ENCODE peak calls at places on chromosomes 3 and 15, in nine cellular contexts. Y, P, O, Q, N, E, K, T and A are unnamed samples.

GRCh38 chr3:195709676-195710085 is 11.1 kb upstream of the MUC20 start:
- DNase-seq in Y (no peak), P (no peak), O (no peak), Q (no peak), N (no peak), E (no peak), K (no peak), T (no peak), A (no peak)

GRCh38 chr15:64152507-64153387 is 1.2 kb downstream of the SNX22 start:
- DNase-seq in Y (no peak), P (no peak), O (no peak), Q (peak), N (no peak), E (peak), K (peak), T (no peak), A (no peak)

GRCh38 chr15:84022516-84022915 is 213.1 kb upstream of the GOLGA6L4 start:
- DNase-seq in Y (no peak), P (no peak), O (no peak), Q (no peak), N (no peak), E (no peak), K (no peak), T (no peak), A (no peak)

GRCh38 chr15:26433818-26434217 is 339.0 kb downstream of the GABRB3 start:
- DNase-seq in Y (no peak), P (no peak), O (no peak), Q (no peak), N (no peak), E (no peak), K (no peak), T (no peak), A (no peak)

GRCh38 chr3:112671930-112672715 is 31.2 kb upstream of the CCDC80 start:
- DNase-seq in Y (no peak), P (no peak), O (no peak), Q (no peak), N (no peak), E (no peak), K (no peak), T (peak), A (no peak)

GRCh38 chr3:134249442-134249841 is 1.2 kb downstream of the RYK start:
- DNase-seq in Y (no peak), P (no peak), O (no peak), Q (no peak), N (no peak), E (no peak), K (no peak), T (peak), A (no peak)

GRCh38 chr15:38740206-38740605 is 175.6 kb upstream of the RASGRP1 start:
- DNase-seq in Y (no peak), P (no peak), O (no peak), Q (no peak), N (peak), E (no peak), K (no peak), T (no peak), A (peak)

GRCh38 chr15:99704444-99704838 is 28.8 kb downstream of the LYSMD4 start:
- DNase-seq in Y (no peak), P (no peak), O (no peak), Q (peak), N (peak), E (peak), K (peak), T (peak), A (peak)

GRCh38 chr15:92884459-92884812 is 15.7 kb upstream of the CHD2 start:
- DNase-seq in Y (no peak), P (no peak), O (no peak), Q (peak), N (no peak), E (no peak), K (no peak), T (no peak), A (no peak)

GRCh38 chr3:47425959-47426358 is 45.1 kb downstream of the PTPN23 start:
- DNase-seq in Y (no peak), P (no peak), O (no peak), Q (no peak), N (no peak), E (peak), K (no peak), T (no peak), A (no peak)

GRCh38 chr3:160941885-160942494 is 163.2 kb downstream of the B3GALNT1 start:
- DNase-seq in Y (no peak), P (peak), O (peak), Q (peak), N (peak), E (peak), K (no peak), T (peak), A (peak)

GRCh38 chr3:38224357-38224756 is 41.3 kb upstream of the SLC22A13 start:
- DNase-seq in Y (no peak), P (no peak), O (no peak), Q (no peak), N (no peak), E (no peak), K (no peak), T (no peak), A (no peak)

GRCh38 chr3:193595939-193596487 is 3.0 kb downstream of the OPA1 start:
- DNase-seq in Y (no peak), P (no peak), O (no peak), Q (no peak), N (no peak), E (no peak), K (no peak), T (no peak), A (no peak)

GRCh38 chr3:125039897-125040175 is 16.0 kb downstream of the HEG1 start:
- DNase-seq in Y (no peak), P (no peak), O (no peak), Q (no peak), N (no peak), E (no peak), K (no peak), T (no peak), A (no peak)

GRCh38 chr15:52529289-52529929 is 729 bp upstream of the MYO5A start:
- DNase-seq in Y (no peak), P (peak), O (peak), Q (peak), N (no peak), E (no peak), K (peak), T (no peak), A (no peak)

GRCh38 chr3:110343376-110343775 is 728.2 kb upstream of the NECTIN3 start:
- DNase-seq in Y (no peak), P (no peak), O (no peak), Q (no peak), N (no peak), E (no peak), K (no peak), T (peak), A (peak)

GRCh38 chr3:170055209-170055608 is 17.4 kb downstream of the GPR160 start:
- DNase-seq in Y (no peak), P (no peak), O (no peak), Q (no peak), N (no peak), E (no peak), K (no peak), T (peak), A (no peak)

GRCh38 chr15:26890988-26891387 is 24.1 kb downstream of the GABRA5 start:
- DNase-seq in Y (no peak), P (no peak), O (no peak), Q (peak), N (no peak), E (no peak), K (no peak), T (no peak), A (no peak)

GRCh38 chr3:128190501-128190900 is 37.2 kb downstream of the EEFSEC start:
- DNase-seq in Y (no peak), P (no peak), O (no peak), Q (no peak), N (no peak), E (no peak), K (no peak), T (no peak), A (no peak)

GRCh38 chr15:78536134-78536533 is 4.1 kb upstream of the PSMA4 start:
- DNase-seq in Y (no peak), P (no peak), O (no peak), Q (no peak), N (no peak), E (no peak), K (no peak), T (no peak), A (no peak)

GRCh38 chr3:183287301-183287971 is 34.4 kb downstream of the B3GNT5 start:
- DNase-seq in Y (no peak), P (peak), O (no peak), Q (no peak), N (no peak), E (no peak), K (no peak), T (no peak), A (no peak)

GRCh38 chr15:91469627-91470567 is 369.8 kb downstream of the SV2B start:
- DNase-seq in Y (no peak), P (no peak), O (peak), Q (no peak), N (no peak), E (no peak), K (no peak), T (no peak), A (no peak)

GRCh38 chr3:134606033-134607025 is 44.5 kb downstream of the KY start:
- DNase-seq in Y (no peak), P (no peak), O (no peak), Q (no peak), N (no peak), E (peak), K (no peak), T (no peak), A (no peak)

GRCh38 chr15:77640615-77641014 is 7.9 kb upstream of the LINGO1 start:
- DNase-seq in Y (no peak), P (no peak), O (no peak), Q (no peak), N (no peak), E (no peak), K (no peak), T (no peak), A (no peak)

GRCh38 chr3:17478673-17479072 is 263.8 kb downstream of the TBC1D5 start:
- DNase-seq in Y (no peak), P (no peak), O (no peak), Q (no peak), N (no peak), E (no peak), K (no peak), T (no peak), A (no peak)

GRCh38 chr3:127750226-127751031 is 71.9 kb downstream of the MGLL start:
- DNase-seq in Y (no peak), P (peak), O (no peak), Q (no peak), N (no peak), E (no peak), K (no peak), T (peak), A (no peak)

GRCh38 chr15:21270474-21270873 is 169.8 kb downstream of the POTEB3 start:
- DNase-seq in Y (no peak), P (no peak), O (no peak), Q (no peak), N (no peak), E (no peak), K (no peak), T (no peak), A (no peak)

GRCh38 chr3:134333522-134334181 is 40.6 kb downstream of the AMOTL2 start:
- DNase-seq in Y (no peak), P (peak), O (no peak), Q (no peak), N (no peak), E (peak), K (no peak), T (peak), A (peak)

GRCh38 chr15:70701891-70702568 is 61.3 kb downstream of the UACA start:
- DNase-seq in Y (no peak), P (no peak), O (no peak), Q (peak), N (no peak), E (no peak), K (peak), T (peak), A (no peak)

GRCh38 chr3:179544981-179545645 is 17.6 kb upstream of the ACTL6A start:
- DNase-seq in Y (no peak), P (no peak), O (no peak), Q (no peak), N (no peak), E (peak), K (no peak), T (no peak), A (no peak)

GRCh38 chr15:78914027-78914764 is 30.6 kb downstream of the CTSH start:
- DNase-seq in Y (peak), P (peak), O (no peak), Q (no peak), N (no peak), E (peak), K (no peak), T (peak), A (peak)

GRCh38 chr3:55143928-55144671 is 216.2 kb upstream of the LRTM1 start:
- DNase-seq in Y (no peak), P (no peak), O (no peak), Q (no peak), N (no peak), E (no peak), K (no peak), T (no peak), A (no peak)

GRCh38 chr3:33058780-33059179 is 38.2 kb downstream of the GLB1 start:
- DNase-seq in Y (no peak), P (no peak), O (no peak), Q (peak), N (no peak), E (no peak), K (no peak), T (no peak), A (no peak)

GRCh38 chr3:104873331-104873730 is 493.4 kb upstream of the ALCAM start:
- DNase-seq in Y (no peak), P (no peak), O (no peak), Q (no peak), N (no peak), E (no peak), K (no peak), T (no peak), A (no peak)

GRCh38 chr3:45021524-45021923 is 4.6 kb upstream of the CLEC3B start:
- DNase-seq in Y (no peak), P (no peak), O (no peak), Q (no peak), N (no peak), E (no peak), K (no peak), T (no peak), A (no peak)

GRCh38 chr3:194140520-194141414 is 4.8 kb downstream of the HES1 start:
- DNase-seq in Y (peak), P (peak), O (no peak), Q (peak), N (peak), E (peak), K (no peak), T (peak), A (peak)

GRCh38 chr3:40340541-40341170 is 31.1 kb downstream of the EIF1B start:
- DNase-seq in Y (no peak), P (no peak), O (no peak), Q (no peak), N (no peak), E (no peak), K (no peak), T (no peak), A (no peak)

GRCh38 chr15:90871716-90872480 is 3.5 kb downstream of the FURIN start:
- DNase-seq in Y (peak), P (no peak), O (no peak), Q (peak), N (peak), E (peak), K (no peak), T (no peak), A (peak)

GRCh38 chr3:137509354-137510045 is 254.6 kb upstream of the SOX14 start:
- DNase-seq in Y (no peak), P (no peak), O (no peak), Q (peak), N (peak), E (peak), K (no peak), T (no peak), A (peak)